ENCODE peak calls at places on chromosomes 5 and 9, in five cellular contexts. S, Z, F, O and R are unnamed samples.

GRCh38 chr5:133861161-133861737 is 107.2 kb downstream of the C5orf15 start:
- DNase-seq in S (no peak), Z (no peak), F (no peak), O (no peak), R (no peak)

GRCh38 chr9:114235113-114235589 is 79.8 kb downstream of the COL27A1 start:
- DNase-seq in S (no peak), Z (no peak), F (no peak), O (no peak), R (no peak)

GRCh38 chr9:79408617-79409016 is 163.1 kb upstream of the TLE4 start:
- DNase-seq in S (no peak), Z (peak), F (no peak), O (no peak), R (no peak)

GRCh38 chr5:51389582-51390463 is 6.6 kb downstream of the ISL1 start:
- DNase-seq in S (no peak), Z (no peak), F (no peak), O (peak), R (no peak)

GRCh38 chr5:157965040-157965439 is 106.1 kb upstream of the CLINT1 start:
- DNase-seq in S (no peak), Z (no peak), F (no peak), O (no peak), R (no peak)

GRCh38 chr9:130414910-130415746 is 29.6 kb upstream of the ASS1 start:
- DNase-seq in S (no peak), Z (no peak), F (no peak), O (no peak), R (no peak)

GRCh38 chr5:138274189-138274853 is at the start of gene GFRA3:
- DNase-seq in S (no peak), Z (no peak), F (no peak), O (peak), R (no peak)

GRCh38 chr5:36948041-36948440 is 71.5 kb downstream of the NIPBL start:
- DNase-seq in S (no peak), Z (peak), F (no peak), O (no peak), R (no peak)

GRCh38 chr5:86679529-86679928 is 61.8 kb downstream of the COX7C start:
- DNase-seq in S (peak), Z (peak), F (no peak), O (peak), R (no peak)

GRCh38 chr5:56161446-56161838 is 71.7 kb downstream of the ANKRD55 start:
- DNase-seq in S (no peak), Z (no peak), F (no peak), O (no peak), R (no peak)

GRCh38 chr5:132013006-132013689 is 1.7 kb upstream of the ACSL6 start:
- DNase-seq in S (no peak), Z (no peak), F (no peak), O (no peak), R (no peak)

GRCh38 chr9:129962889-129963703 is 79.9 kb downstream of the FNBP1 start:
- DNase-seq in S (no peak), Z (no peak), F (no peak), O (peak), R (peak)